ENCODE peak calls at places on chromosome 16, in nine cellular contexts. One of them, this sample, is unnamed.

GRCh38 chr16:78448658-78449327 is 349.3 kb downstream of the WWOX start:
- DNase-seq in A549: no peak
- DNase-seq in H9: no peak
- DNase-seq in endothelial cell of umbilical vein: no peak
- DNase-seq in SK-N-SH: no peak
- DNase-seq in MM.1S: no peak
- DNase-seq in PC-3: no peak
- DNase-seq in fibroblast of lung: no peak
- DNase-seq in mammary epithelial cell: no peak
- DNase-seq in this sample: no peak

GRCh38 chr16:85202631-85203461 is 90.6 kb upstream of the CIBAR2 start:
- DNase-seq in fibroblast of lung: peak; percentile 98
- DNase-seq in endothelial cell of umbilical vein: no peak
- DNase-seq in SK-N-SH: peak; percentile 95
- DNase-seq in mammary epithelial cell: no peak
- DNase-seq in H9: peak; percentile 78
- DNase-seq in A549: no peak
- DNase-seq in MM.1S: no peak
- DNase-seq in PC-3: no peak
- DNase-seq in this sample: no peak

GRCh38 chr16:77675464-77676324 is 46.6 kb upstream of the NUDT7 start:
- DNase-seq in A549: peak; percentile 73
- DNase-seq in PC-3: peak; percentile 74
- DNase-seq in SK-N-SH: peak; percentile 79
- DNase-seq in H9: peak; percentile 72
- DNase-seq in endothelial cell of umbilical vein: peak; percentile 75
- DNase-seq in MM.1S: peak; percentile 44
- DNase-seq in fibroblast of lung: peak; percentile 81
- DNase-seq in mammary epithelial cell: peak; percentile 58
- DNase-seq in this sample: peak; percentile 21

GRCh38 chr16:49681449-49681848 is 174.5 kb downstream of the ZNF423 start:
- DNase-seq in H9: no peak
- DNase-seq in A549: no peak
- DNase-seq in MM.1S: no peak
- DNase-seq in endothelial cell of umbilical vein: no peak
- DNase-seq in SK-N-SH: no peak
- DNase-seq in fibroblast of lung: no peak
- DNase-seq in mammary epithelial cell: no peak
- DNase-seq in PC-3: no peak
- DNase-seq in this sample: no peak

GRCh38 chr16:61820398-61820797 is 215.8 kb downstream of the CDH8 start:
- DNase-seq in PC-3: peak; percentile 82
- DNase-seq in SK-N-SH: no peak
- DNase-seq in fibroblast of lung: no peak
- DNase-seq in mammary epithelial cell: peak; percentile 4
- DNase-seq in A549: no peak
- DNase-seq in H9: no peak
- DNase-seq in MM.1S: peak; percentile 45
- DNase-seq in endothelial cell of umbilical vein: no peak
- DNase-seq in this sample: no peak

GRCh38 chr16:89143201-89143741 is 28.3 kb upstream of the CDH15 start:
- DNase-seq in mammary epithelial cell: no peak
- DNase-seq in PC-3: no peak
- DNase-seq in MM.1S: no peak
- DNase-seq in SK-N-SH: no peak
- DNase-seq in H9: no peak
- DNase-seq in endothelial cell of umbilical vein: no peak
- DNase-seq in fibroblast of lung: no peak
- DNase-seq in A549: no peak
- DNase-seq in this sample: no peak

GRCh38 chr16:27642753-27643152 is 92.8 kb downstream of the KATNIP start:
- DNase-seq in MM.1S: no peak
- DNase-seq in H9: peak; percentile 45
- DNase-seq in SK-N-SH: no peak
- DNase-seq in mammary epithelial cell: peak; percentile 2
- DNase-seq in A549: peak; percentile 44
- DNase-seq in PC-3: peak; percentile 30
- DNase-seq in endothelial cell of umbilical vein: no peak
- DNase-seq in fibroblast of lung: peak; percentile 52
- DNase-seq in this sample: no peak

GRCh38 chr16:77690416-77690815 is 31.9 kb upstream of the NUDT7 start:
- DNase-seq in fibroblast of lung: no peak
- DNase-seq in A549: peak; percentile 5
- DNase-seq in endothelial cell of umbilical vein: no peak
- DNase-seq in SK-N-SH: no peak
- DNase-seq in PC-3: no peak
- DNase-seq in mammary epithelial cell: no peak
- DNase-seq in H9: no peak
- DNase-seq in MM.1S: no peak
- DNase-seq in this sample: no peak

GRCh38 chr16:13856398-13856797 is 63.6 kb upstream of the ERCC4 start:
- DNase-seq in MM.1S: no peak
- DNase-seq in PC-3: no peak
- DNase-seq in H9: no peak
- DNase-seq in fibroblast of lung: no peak
- DNase-seq in A549: no peak
- DNase-seq in mammary epithelial cell: no peak
- DNase-seq in endothelial cell of umbilical vein: no peak
- DNase-seq in SK-N-SH: no peak
- DNase-seq in this sample: no peak

GRCh38 chr16:11379420-11379819 is 34.2 kb downstream of the RMI2 start:
- DNase-seq in MM.1S: no peak
- DNase-seq in fibroblast of lung: no peak
- DNase-seq in mammary epithelial cell: peak; percentile 25
- DNase-seq in endothelial cell of umbilical vein: no peak
- DNase-seq in SK-N-SH: no peak
- DNase-seq in PC-3: peak; percentile 57
- DNase-seq in A549: no peak
- DNase-seq in H9: no peak
- DNase-seq in this sample: no peak

GRCh38 chr16:48592839-48593429 is 17.0 kb downstream of the N4BP1 start:
- DNase-seq in mammary epithelial cell: peak; percentile 35
- DNase-seq in PC-3: no peak
- DNase-seq in endothelial cell of umbilical vein: no peak
- DNase-seq in H9: no peak
- DNase-seq in SK-N-SH: no peak
- DNase-seq in A549: peak; percentile 51
- DNase-seq in MM.1S: peak; percentile 26
- DNase-seq in fibroblast of lung: no peak
- DNase-seq in this sample: no peak

GRCh38 chr16:48586083-48586482 is 23.9 kb downstream of the N4BP1 start:
- DNase-seq in MM.1S: no peak
- DNase-seq in PC-3: no peak
- DNase-seq in endothelial cell of umbilical vein: no peak
- DNase-seq in H9: no peak
- DNase-seq in SK-N-SH: no peak
- DNase-seq in fibroblast of lung: no peak
- DNase-seq in mammary epithelial cell: no peak
- DNase-seq in A549: no peak
- DNase-seq in this sample: no peak

GRCh38 chr16:48591976-48592375 is 18.0 kb downstream of the N4BP1 start:
- DNase-seq in SK-N-SH: no peak
- DNase-seq in A549: no peak
- DNase-seq in fibroblast of lung: no peak
- DNase-seq in H9: no peak
- DNase-seq in MM.1S: no peak
- DNase-seq in endothelial cell of umbilical vein: no peak
- DNase-seq in mammary epithelial cell: no peak
- DNase-seq in PC-3: no peak
- DNase-seq in this sample: no peak

GRCh38 chr16:48596326-48596725 is 13.7 kb downstream of the N4BP1 start:
- DNase-seq in mammary epithelial cell: peak; percentile 71
- DNase-seq in SK-N-SH: no peak
- DNase-seq in A549: no peak
- DNase-seq in PC-3: no peak
- DNase-seq in fibroblast of lung: no peak
- DNase-seq in H9: no peak
- DNase-seq in MM.1S: peak; percentile 24
- DNase-seq in endothelial cell of umbilical vein: no peak
- DNase-seq in this sample: no peak

GRCh38 chr16:48590476-48590875 is 19.5 kb downstream of the N4BP1 start:
- DNase-seq in mammary epithelial cell: no peak
- DNase-seq in endothelial cell of umbilical vein: no peak
- DNase-seq in fibroblast of lung: no peak
- DNase-seq in H9: no peak
- DNase-seq in A549: no peak
- DNase-seq in MM.1S: no peak
- DNase-seq in PC-3: no peak
- DNase-seq in SK-N-SH: no peak
- DNase-seq in this sample: no peak
- H3K9me3 ChIP-seq in mammary epithelial cell: peaks cover 25% of the 10 kb centered on the region
- H3K9me3 ChIP-seq in endothelial cell of umbilical vein: no peaks in the 10 kb centered on the region
- H3K9me3 ChIP-seq in fibroblast of lung: no peaks in the 10 kb centered on the region
- H3K9me3 ChIP-seq in H9: peaks cover 30% of the 10 kb centered on the region
- H3K9me3 ChIP-seq in A549: peaks cover 25% of the 10 kb centered on the region
- H3K9me3 ChIP-seq in MM.1S: no peaks in the 10 kb centered on the region
- H3K9me3 ChIP-seq in PC-3: peaks cover 16% of the 10 kb centered on the region
- H3K9me3 ChIP-seq in SK-N-SH: peaks cover 17% of the 10 kb centered on the region
- H3K9me3 ChIP-seq in this sample: peaks cover 10% of the 10 kb centered on the region

GRCh38 chr16:84098939-84099338 is 17.8 kb downstream of the MBTPS1 start:
- DNase-seq in H9: no peak
- DNase-seq in fibroblast of lung: peak; percentile 6
- DNase-seq in MM.1S: no peak
- DNase-seq in endothelial cell of umbilical vein: no peak
- DNase-seq in A549: no peak
- DNase-seq in PC-3: no peak
- DNase-seq in mammary epithelial cell: no peak
- DNase-seq in SK-N-SH: no peak
- DNase-seq in this sample: no peak
- H3K4me2 ChIP-seq in H9: no peak overlapping the region
- H3K4me2 ChIP-seq in fibroblast of lung: no peak overlapping the region
- H3K4me2 ChIP-seq in MM.1S: no peak overlapping the region
- H3K4me2 ChIP-seq in endothelial cell of umbilical vein: no peak overlapping the region
- H3K4me2 ChIP-seq in A549: no peak overlapping the region
- H3K4me2 ChIP-seq in PC-3: no peak overlapping the region
- H3K4me2 ChIP-seq in mammary epithelial cell: no peak overlapping the region
- H3K4me2 ChIP-seq in SK-N-SH: peak overlapping the region; percentile 31
- H3K4me2 ChIP-seq in this sample: no peak overlapping the region

GRCh38 chr16:19218581-19218980 is 50.5 kb downstream of the SYT17 start:
- DNase-seq in A549: no peak
- DNase-seq in mammary epithelial cell: no peak
- DNase-seq in H9: no peak
- DNase-seq in MM.1S: no peak
- DNase-seq in endothelial cell of umbilical vein: no peak
- DNase-seq in fibroblast of lung: no peak
- DNase-seq in SK-N-SH: no peak
- DNase-seq in PC-3: no peak
- DNase-seq in this sample: no peak

GRCh38 chr16:19228057-19228456 is 57.5 kb upstream of the CLEC19A start:
- DNase-seq in endothelial cell of umbilical vein: no peak
- DNase-seq in PC-3: no peak
- DNase-seq in A549: no peak
- DNase-seq in mammary epithelial cell: no peak
- DNase-seq in fibroblast of lung: no peak
- DNase-seq in SK-N-SH: no peak
- DNase-seq in H9: no peak
- DNase-seq in MM.1S: no peak
- DNase-seq in this sample: no peak

GRCh38 chr16:19227643-19228042 is 57.9 kb upstream of the CLEC19A start:
- DNase-seq in H9: no peak
- DNase-seq in mammary epithelial cell: no peak
- DNase-seq in A549: no peak
- DNase-seq in MM.1S: no peak
- DNase-seq in fibroblast of lung: no peak
- DNase-seq in endothelial cell of umbilical vein: no peak
- DNase-seq in SK-N-SH: no peak
- DNase-seq in PC-3: no peak
- DNase-seq in this sample: no peak

GRCh38 chr16:19219836-19220235 is 51.8 kb downstream of the SYT17 start:
- DNase-seq in mammary epithelial cell: no peak
- DNase-seq in PC-3: no peak
- DNase-seq in endothelial cell of umbilical vein: no peak
- DNase-seq in MM.1S: no peak
- DNase-seq in H9: no peak
- DNase-seq in fibroblast of lung: no peak
- DNase-seq in A549: peak; percentile 25
- DNase-seq in SK-N-SH: no peak
- DNase-seq in this sample: no peak

DNA sequence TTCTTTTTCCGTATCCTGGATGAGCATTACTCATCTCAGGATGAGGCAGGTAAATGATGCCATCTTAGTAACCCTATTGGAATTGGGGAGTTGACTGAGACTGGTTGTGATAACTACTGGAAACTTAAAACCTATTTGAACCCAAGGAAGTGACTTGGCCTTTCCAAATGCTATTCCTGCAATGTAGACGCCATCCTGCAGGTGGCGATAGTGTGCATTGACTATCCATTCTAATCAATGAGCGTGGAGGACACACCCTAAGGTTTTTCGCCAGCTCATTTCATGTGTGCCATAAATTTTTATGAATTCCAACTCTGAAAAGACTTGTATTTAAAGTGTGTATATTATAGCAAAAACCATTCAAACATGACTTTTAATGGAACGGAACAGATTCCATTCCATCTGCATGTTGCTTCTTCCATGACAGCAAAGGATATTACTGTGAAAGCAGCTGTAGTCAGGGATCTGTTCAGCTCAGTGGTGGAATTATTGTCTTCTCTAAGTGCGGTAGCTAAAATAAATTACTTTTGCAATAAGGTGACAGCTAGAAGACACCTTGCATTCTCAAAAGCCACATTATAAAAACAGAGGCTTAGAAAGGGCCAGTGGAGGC is 55.3 kb downstream of the SYT17 start:
- DNase-seq in mammary epithelial cell: peak; percentile 16
- DNase-seq in MM.1S: peak; percentile 30
- DNase-seq in A549: peak; percentile 46
- DNase-seq in SK-N-SH: no peak
- DNase-seq in endothelial cell of umbilical vein: peak; percentile 8
- DNase-seq in fibroblast of lung: no peak
- DNase-seq in PC-3: peak; percentile 77
- DNase-seq in H9: peak; percentile 67
- DNase-seq in this sample: no peak
- TF ChIP-seq CTCF in mammary epithelial cell: peak; percentile 73
- TF ChIP-seq CTCF in MM.1S: peak; percentile 84
- TF ChIP-seq CTCF in A549: peak; percentile 62
- TF ChIP-seq CTCF in SK-N-SH: peak; percentile 57
- TF ChIP-seq CTCF in endothelial cell of umbilical vein: peak; percentile 56
- TF ChIP-seq CTCF in fibroblast of lung: peak; percentile 39
- TF ChIP-seq CTCF in PC-3: peak; percentile 83
- TF ChIP-seq CTCF in H9: peak; percentile 92
- TF ChIP-seq CTCF in this sample: peak; percentile 66

GRCh38 chr16:7304257-7304656 is 28.4 kb upstream of the RBFOX1 start:
- DNase-seq in PC-3: no peak
- DNase-seq in MM.1S: no peak
- DNase-seq in endothelial cell of umbilical vein: no peak
- DNase-seq in fibroblast of lung: no peak
- DNase-seq in A549: no peak
- DNase-seq in H9: no peak
- DNase-seq in mammary epithelial cell: no peak
- DNase-seq in SK-N-SH: peak; percentile 21
- DNase-seq in this sample: no peak

GRCh38 chr16:7304932-7305331 is 27.7 kb upstream of the RBFOX1 start:
- DNase-seq in SK-N-SH: no peak
- DNase-seq in PC-3: no peak
- DNase-seq in endothelial cell of umbilical vein: no peak
- DNase-seq in MM.1S: no peak
- DNase-seq in fibroblast of lung: no peak
- DNase-seq in A549: no peak
- DNase-seq in H9: no peak
- DNase-seq in mammary epithelial cell: no peak
- DNase-seq in this sample: no peak

GRCh38 chr16:7303677-7304200 is 28.9 kb upstream of the RBFOX1 start:
- DNase-seq in H9: peak; percentile 48
- DNase-seq in MM.1S: no peak
- DNase-seq in fibroblast of lung: no peak
- DNase-seq in mammary epithelial cell: no peak
- DNase-seq in PC-3: no peak
- DNase-seq in A549: no peak
- DNase-seq in SK-N-SH: peak; percentile 34
- DNase-seq in endothelial cell of umbilical vein: no peak
- DNase-seq in this sample: no peak

GRCh38 chr16:7303014-7303676 is 29.5 kb upstream of the RBFOX1 start:
- DNase-seq in mammary epithelial cell: no peak
- DNase-seq in SK-N-SH: peak; percentile 67
- DNase-seq in PC-3: no peak
- DNase-seq in MM.1S: no peak
- DNase-seq in fibroblast of lung: no peak
- DNase-seq in endothelial cell of umbilical vein: no peak
- DNase-seq in A549: no peak
- DNase-seq in H9: peak; percentile 54
- DNase-seq in this sample: no peak
- H3K9me3 ChIP-seq in mammary epithelial cell: peaks cover 15% of the 10 kb centered on the region
- H3K9me3 ChIP-seq in SK-N-SH: no peaks in the 10 kb centered on the region
- H3K9me3 ChIP-seq in PC-3: no peaks in the 10 kb centered on the region
- H3K9me3 ChIP-seq in MM.1S: no peaks in the 10 kb centered on the region
- H3K9me3 ChIP-seq in fibroblast of lung: no peaks in the 10 kb centered on the region
- H3K9me3 ChIP-seq in endothelial cell of umbilical vein: peaks cover 1% of the 10 kb centered on the region
- H3K9me3 ChIP-seq in A549: no peaks in the 10 kb centered on the region
- H3K9me3 ChIP-seq in H9: no peaks in the 10 kb centered on the region
- H3K9me3 ChIP-seq in this sample: no peaks in the 10 kb centered on the region